ENCODE peak calls at places on chromosomes 5 and 9, in six cellular contexts. E, U, P, Y, F and X are unnamed samples.

GRCh38 chr9:87662808-87663528 is 63.0 kb upstream of the CTSL start:
- DNase-seq in U (no peak), F (peak), P (peak), Y (peak), E (peak), X (no peak)

GRCh38 chr5:127958421-127959011 is 125.0 kb upstream of the SLC12A2 start:
- DNase-seq in U (no peak), Y (no peak), F (no peak), E (no peak), P (no peak), X (no peak)

GRCh38 chr9:80231847-80232246 is 660.1 kb downstream of the TLE4 start:
- DNase-seq in P (no peak), Y (no peak), U (no peak), F (no peak), E (no peak), X (no peak)

GRCh38 chr9:126869368-126869767 is 8.9 kb downstream of the ZBTB34 start:
- DNase-seq in P (no peak), Y (no peak), U (no peak), F (no peak), E (no peak), X (no peak)

GRCh38 chr5:97044057-97044456 is 98.4 kb downstream of the LIX1 start:
- DNase-seq in U (no peak), F (peak), P (no peak), E (no peak), Y (no peak), X (no peak)

GRCh38 chr5:139638090-139638735 is 9.9 kb upstream of the CXXC5 start:
- DNase-seq in P (peak), Y (peak), F (no peak), E (peak), U (no peak), X (peak)

GRCh38 chr9:116288658-116289057 is 135.1 kb downstream of the PAPPA start:
- DNase-seq in F (peak), U (no peak), P (no peak), E (peak), Y (no peak), X (no peak)

GRCh38 chr5:169433221-169433651 is 132.3 kb upstream of the SLIT3 start:
- DNase-seq in P (no peak), E (no peak), U (no peak), F (no peak), Y (no peak), X (no peak)

GRCh38 chr9:91042024-91042423 is 240.4 kb downstream of the SYK start:
- DNase-seq in E (no peak), F (no peak), P (no peak), Y (no peak), U (no peak), X (no peak)

GRCh38 chr5:5716665-5717064 is 294.2 kb downstream of the ICE1 start:
- DNase-seq in Y (no peak), U (no peak), F (no peak), P (no peak), E (no peak), X (no peak)

GRCh38 chr5:32087086-32088082 is 86.7 kb downstream of the GOLPH3 start:
- DNase-seq in U (no peak), Y (no peak), E (no peak), F (no peak), P (no peak), X (no peak)

GRCh38 chr9:79471577-79472543 is 99.9 kb upstream of the TLE4 start:
- DNase-seq in Y (peak), P (peak), E (peak), F (peak), U (no peak), X (no peak)

GRCh38 chr9:107760469-107761242 is 271.1 kb upstream of the KLF4 start:
- DNase-seq in F (no peak), U (no peak), Y (peak), P (no peak), E (no peak), X (no peak)

GRCh38 chr5:41925555-41925946 is 470 bp downstream of the FBXO4 start:
- DNase-seq in E (peak), Y (peak), P (peak), U (no peak), F (peak), X (no peak)

GRCh38 chr5:6468870-6469269 is 20.2 kb downstream of the UBE2QL1 start:
- DNase-seq in U (no peak), E (no peak), P (peak), Y (no peak), F (no peak), X (no peak)

GRCh38 chr5:156888520-156888919 is 38.4 kb downstream of the PPP1R2B start:
- DNase-seq in P (no peak), F (no peak), E (no peak), U (no peak), Y (no peak), X (no peak)

GRCh38 chr5:69129413-69129812 is 35.6 kb downstream of the SLC30A5 start:
- DNase-seq in F (peak), Y (no peak), P (no peak), U (no peak), E (peak), X (no peak)

GRCh38 chr5:172870261-172870806 is 36.3 kb downstream of the ERGIC1 start:
- DNase-seq in U (no peak), F (peak), P (no peak), E (peak), Y (peak), X (no peak)

GRCh38 chr5:61965074-61965473 is 340.9 kb upstream of the KIF2A start:
- DNase-seq in P (no peak), Y (no peak), F (no peak), U (no peak), E (no peak), X (no peak)

GRCh38 chr5:149271717-149272558 is at the start of gene AFAP1L1:
- DNase-seq in P (peak), E (peak), Y (peak), U (no peak), F (no peak), X (no peak)

GRCh38 chr5:164302533-164303235 is 797.3 kb downstream of the MAT2B start:
- DNase-seq in U (no peak), P (no peak), E (peak), F (no peak), Y (no peak), X (no peak)

GRCh38 chr9:29325855-29326254 is 1752.6 kb upstream of the C9orf72 start:
- DNase-seq in P (no peak), E (no peak), U (no peak), Y (no peak), F (no peak), X (no peak)

GRCh38 chr5:97094579-97095317 is 47.7 kb downstream of the LIX1 start:
- DNase-seq in F (no peak), Y (no peak), E (no peak), P (no peak), U (no peak), X (no peak)

GRCh38 chr9:131333771-131334567 is 44.4 kb downstream of the PLPP7 start:
- DNase-seq in F (no peak), Y (no peak), E (no peak), P (no peak), U (no peak), X (no peak)

GRCh38 chr9:82989949-82990348 is 73.0 kb downstream of the RASEF start:
- DNase-seq in E (no peak), U (no peak), Y (no peak), F (no peak), P (no peak), X (no peak)

GRCh38 chr9:127683723-127684122 is 23.1 kb upstream of the CFAP157 start:
- DNase-seq in U (no peak), E (peak), P (no peak), F (peak), Y (no peak), X (no peak)

GRCh38 chr5:14615365-14615764 is 33.8 kb downstream of the OTULINL start:
- DNase-seq in Y (no peak), U (no peak), F (no peak), P (no peak), E (no peak), X (no peak)

GRCh38 chr5:6252581-6252980 is 125.8 kb downstream of the MED10 start:
- DNase-seq in U (no peak), P (no peak), F (no peak), Y (no peak), E (no peak), X (no peak)

GRCh38 chr5:138725885-138726457 is 27.3 kb upstream of the CTNNA1 start:
- DNase-seq in P (peak), U (no peak), F (no peak), Y (no peak), E (no peak), X (no peak)

GRCh38 chr9:13412323-13412722 is 132.8 kb upstream of the MPDZ start:
- DNase-seq in P (no peak), U (no peak), Y (no peak), E (no peak), F (no peak), X (no peak)

GRCh38 chr5:181255836-181256578 is 4.9 kb downstream of the TRIM52 start:
- DNase-seq in Y (no peak), P (no peak), F (no peak), E (no peak), U (no peak), X (no peak)

GRCh38 chr9:99197987-99198386 is 23.8 kb downstream of the ALG2 start:
- DNase-seq in U (no peak), P (no peak), F (no peak), E (no peak), Y (no peak), X (no peak)

GRCh38 chr5:169089343-169089742 is 211.6 kb downstream of the SLIT3 start:
- DNase-seq in F (no peak), P (no peak), E (no peak), Y (no peak), U (no peak), X (no peak)

GRCh38 chr9:6676254-6676928 is 30.9 kb upstream of the GLDC start:
- DNase-seq in F (no peak), E (no peak), Y (no peak), P (peak), U (no peak), X (no peak)

GRCh38 chr5:168713051-168713450 is 133.9 kb upstream of the PANK3 start:
- DNase-seq in F (no peak), U (no peak), Y (no peak), E (no peak), P (peak), X (no peak)

GRCh38 chr9:136170291-136170901 is 34.5 kb downstream of the LHX3 start:
- DNase-seq in P (peak), F (no peak), Y (no peak), E (no peak), U (no peak), X (peak)

GRCh38 chr5:55921617-55922016 is 70.5 kb downstream of the IL31RA start:
- DNase-seq in E (no peak), F (no peak), P (no peak), Y (no peak), U (no peak), X (no peak)

GRCh38 chr5:77641397-77641943 is 3.0 kb upstream of the OTP start:
- DNase-seq in E (no peak), F (no peak), U (no peak), Y (no peak), P (no peak), X (no peak)

DNA sequence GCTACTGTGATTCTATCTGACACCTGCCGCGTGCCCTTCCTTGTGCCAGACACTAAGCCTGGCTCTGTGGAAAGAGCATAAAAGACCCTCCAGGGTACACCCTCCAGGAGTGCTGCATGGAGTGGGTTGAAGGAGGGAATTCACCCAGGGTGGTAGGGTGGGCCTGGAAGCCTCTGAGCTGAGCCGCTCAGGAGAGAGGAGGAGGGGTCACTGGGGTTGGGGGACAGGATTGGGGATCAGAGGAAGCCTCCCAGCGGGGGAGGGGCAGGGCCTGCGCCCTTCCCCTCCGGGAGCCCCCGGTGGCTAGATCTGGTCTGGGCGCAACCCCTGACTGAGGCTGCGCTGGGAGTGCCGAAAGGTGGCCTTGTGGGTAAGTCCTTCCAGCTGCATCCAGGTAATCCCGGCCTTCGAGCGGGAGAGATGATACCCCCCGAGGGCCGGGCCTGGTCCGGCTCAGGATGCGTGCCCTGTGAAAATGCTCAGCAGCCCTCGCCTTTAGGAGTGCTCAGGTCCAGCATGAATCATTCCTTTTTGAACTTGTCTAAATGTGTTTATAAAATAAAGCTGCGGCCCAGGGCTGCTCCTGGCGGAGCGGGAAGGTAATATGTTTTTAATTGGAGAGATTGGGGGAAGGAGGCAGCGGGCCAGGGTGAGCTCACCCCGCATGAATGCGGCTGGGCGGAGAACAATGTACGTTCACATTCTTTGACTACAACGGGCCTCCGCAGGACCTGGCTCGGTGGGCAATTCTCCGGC is 118.1 kb upstream of the SMIM23 start:
- DNase-seq in F (peak), U (no peak), Y (no peak), P (no peak), E (peak), X (no peak)
- TF ChIP-seq CTCF in F (peak), U (no peak), Y (no peak), P (no peak), E (peak), X (no peak)

GRCh38 chr5:114898602-114899001 is 271.1 kb downstream of the TRIM36 start:
- DNase-seq in P (no peak), E (no peak), F (no peak), Y (no peak), U (no peak), X (no peak)
- TF ChIP-seq CTCF in P (no peak), E (no peak), F (no peak), Y (no peak), U (no peak), X (no peak)

GRCh38 chr5:177311723-177312648 is at the start of gene MXD3:
- DNase-seq in P (peak), E (peak), F (peak), U (peak), Y (peak), X (peak)

GRCh38 chr5:177314376-177315342 is 3.0 kb upstream of the MXD3 start:
- DNase-seq in F (no peak), E (no peak), Y (no peak), P (peak), U (no peak), X (no peak)

GRCh38 chr5:177311361-177311722 is 356 bp downstream of the MXD3 start:
- DNase-seq in P (no peak), F (no peak), U (no peak), Y (no peak), E (no peak), X (no peak)

GRCh38 chr5:177313561-177314259 is 2.0 kb upstream of the MXD3 start:
- DNase-seq in E (no peak), Y (no peak), P (peak), U (no peak), F (no peak), X (no peak)

GRCh38 chr5:177312649-177313181 is 1.0 kb upstream of the MXD3 start:
- DNase-seq in P (peak), F (no peak), U (no peak), E (peak), Y (no peak), X (no peak)
- TF ChIP-seq CTCF in P (no peak), F (no peak), U (no peak), E (no peak), Y (no peak), X (no peak)

GRCh38 chr9:101737705-101738565 is 512 bp downstream of the GRIN3A start:
- DNase-seq in E (no peak), P (peak), U (no peak), Y (no peak), F (no peak), X (no peak)
- TF ChIP-seq CTCF in E (no peak), P (peak), U (no peak), Y (no peak), F (no peak), X (no peak)

DNA sequence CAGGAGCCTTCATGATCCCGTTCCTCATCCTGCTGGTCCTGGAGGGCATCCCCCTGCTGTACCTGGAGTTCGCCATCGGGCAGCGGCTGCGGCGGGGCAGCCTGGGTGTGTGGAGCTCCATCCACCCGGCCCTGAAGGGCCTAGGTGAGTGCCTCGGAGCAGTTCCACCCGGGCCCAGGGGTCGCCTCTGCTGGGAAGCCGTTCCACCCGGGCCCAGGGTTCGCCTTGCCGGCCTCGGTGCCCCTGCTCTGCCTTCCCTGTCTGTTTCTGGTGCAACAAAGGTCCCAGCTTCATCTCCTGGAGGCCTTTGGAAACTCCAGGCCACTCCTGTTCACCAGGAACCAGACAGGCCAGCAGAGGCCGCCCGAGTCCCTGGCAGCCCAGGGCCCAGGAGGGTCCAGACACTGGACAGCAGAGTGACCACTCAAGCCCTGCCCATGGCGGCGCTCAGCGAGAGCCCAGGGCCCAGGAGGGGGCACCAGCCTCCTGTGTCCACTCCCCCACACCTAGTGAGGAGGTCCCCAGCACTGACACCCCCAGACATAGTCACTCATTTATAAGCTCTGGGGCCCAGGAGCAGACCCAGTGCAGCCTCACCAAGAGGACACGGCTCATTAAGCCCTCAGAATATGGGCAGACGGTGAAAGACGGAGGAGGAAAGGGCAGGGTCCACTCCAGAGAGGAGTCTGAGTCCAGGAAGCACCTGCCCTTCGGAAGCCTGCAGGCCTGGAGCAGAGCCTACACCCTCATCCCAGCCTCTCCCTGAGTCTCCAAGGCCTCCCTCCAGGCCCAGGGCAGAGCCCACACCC is 7.6 kb downstream of the SLC6A19 start:
- DNase-seq in U (no peak), P (no peak), Y (no peak), F (no peak), E (no peak), X (no peak)
- TF ChIP-seq CTCF in U (no peak), P (peak), Y (no peak), F (peak), E (peak), X (no peak)

GRCh38 chr5:135462304-135462703 is 10.2 kb upstream of the TIFAB start:
- DNase-seq in U (no peak), E (peak), P (no peak), F (peak), Y (no peak), X (no peak)
- TF ChIP-seq CTCF in U (peak), E (peak), P (peak), F (peak), Y (no peak), X (peak)

DNA sequence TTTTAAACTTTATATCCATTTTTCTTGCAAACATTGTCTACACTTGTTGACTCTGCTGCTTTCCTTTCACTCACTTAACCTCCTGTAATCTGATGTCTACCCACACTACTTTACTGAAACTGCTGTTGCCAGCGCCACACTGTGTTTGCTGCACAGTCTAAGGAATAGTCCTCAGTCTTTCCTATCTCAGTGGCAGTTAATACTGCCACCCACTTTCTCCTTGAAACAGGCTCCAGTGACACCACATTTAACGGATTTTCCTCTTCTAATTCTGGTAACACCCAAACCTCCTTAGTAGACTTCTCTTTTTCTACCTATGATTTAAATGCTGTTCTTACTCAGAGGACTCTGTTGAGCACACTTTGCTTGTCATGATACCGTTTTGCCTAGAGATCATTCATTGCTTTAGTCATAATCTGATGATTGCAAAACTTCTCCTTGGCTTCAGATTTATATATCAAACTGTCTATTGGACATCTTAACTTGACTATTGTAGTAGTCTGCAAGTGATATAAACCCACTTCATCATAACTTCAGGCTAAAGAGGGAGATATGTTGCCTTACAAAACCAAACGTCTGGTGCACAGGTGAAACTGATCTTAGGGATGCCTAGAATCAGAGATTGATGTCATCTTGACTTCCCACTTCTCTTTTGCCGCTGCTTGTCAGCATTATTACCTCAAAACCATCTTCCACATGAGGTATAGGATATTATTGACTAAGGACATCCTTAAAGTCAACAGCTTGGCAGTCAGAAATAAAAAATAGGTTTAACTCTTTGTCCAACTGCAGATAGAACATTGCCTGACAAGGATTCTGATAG is 94.1 kb downstream of the CDC42SE2 start:
- DNase-seq in E (no peak), U (no peak), P (no peak), F (no peak), Y (no peak), X (no peak)
- TF ChIP-seq CTCF in E (no peak), U (no peak), P (no peak), F (no peak), Y (no peak), X (no peak)

DNA sequence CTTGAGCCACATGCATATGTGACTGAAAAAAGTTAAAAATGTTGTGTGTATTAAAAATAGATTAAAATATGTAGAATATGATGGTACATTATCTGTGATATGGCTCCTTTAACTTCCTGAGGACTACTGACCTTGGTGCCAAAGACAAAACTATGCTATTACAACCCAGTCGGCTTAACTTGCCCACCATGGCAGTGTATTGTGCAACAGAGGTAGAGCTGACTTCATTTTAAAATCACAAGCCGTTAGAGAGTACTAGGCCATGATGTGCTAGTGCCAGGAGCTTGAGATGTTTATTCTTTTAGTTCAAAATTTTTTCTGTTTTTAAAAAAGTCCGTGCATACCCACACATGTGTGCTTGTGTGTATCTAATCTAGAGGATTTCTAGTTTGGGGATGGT is 46.3 kb downstream of the NAA35 start:
- DNase-seq in P (no peak), U (no peak), Y (no peak), F (no peak), E (no peak), X (no peak)
- TF ChIP-seq CTCF in P (no peak), U (no peak), Y (no peak), F (no peak), E (no peak), X (no peak)

GRCh38 chr9:137244486-137245449 is 3.7 kb downstream of the TUBB4B start:
- DNase-seq in P (no peak), E (no peak), F (no peak), U (no peak), Y (no peak), X (no peak)
- TF ChIP-seq CTCF in P (no peak), E (no peak), F (peak), U (no peak), Y (no peak), X (no peak)

GRCh38 chr9:96025995-96026572 is 150.6 kb downstream of the ERCC6L2 start:
- DNase-seq in P (no peak), F (no peak), Y (no peak), E (no peak), U (no peak), X (peak)
- TF ChIP-seq CTCF in P (no peak), F (peak), Y (peak), E (peak), U (no peak), X (peak)